ENCODE peak calls at places on chromosomes 1 and 21, in four cellular contexts. M, K, G and J are unnamed samples.

GRCh38 chr1:150807674-150808073 is 386 bp downstream of the CTSK start:
- DNase-seq in G (no peak), K (no peak), M (no peak), J (no peak)

GRCh38 chr1:51648180-51649109 is 31.6 kb downstream of the OSBPL9 start:
- DNase-seq in G (peak; percentile 79), M (peak; percentile 57), K (peak; percentile 65), J (no peak)

GRCh38 chr1:116182019-116182714 is 71.0 kb downstream of the MAB21L3 start:
- DNase-seq in G (no peak), K (no peak), M (no peak), J (no peak)

GRCh38 chr1:63920154-63921117 is 146.6 kb downstream of the ROR1 start:
- DNase-seq in K (peak; percentile 86), G (no peak), M (no peak), J (no peak)

GRCh38 chr21:35027558-35028450 is 21.3 kb downstream of the RUNX1 start:
- DNase-seq in M (no peak), K (no peak), G (no peak), J (no peak)

GRCh38 chr1:179151908-179152682 is 70.2 kb downstream of the TOR3A start:
- DNase-seq in M (no peak), K (no peak), G (no peak), J (no peak)

GRCh38 chr1:243713470-243714186 is 136.4 kb downstream of the AKT3 start:
- DNase-seq in G (no peak), M (peak; percentile 49), K (no peak), J (no peak)

GRCh38 chr21:37873655-37874054 is 42.6 kb downstream of the KCNJ6 start:
- DNase-seq in K (peak; percentile 8), M (no peak), G (peak; percentile 39), J (no peak)

GRCh38 chr1:31201871-31202270 is 37.8 kb downstream of the NKAIN1 start:
- DNase-seq in G (no peak), K (no peak), M (no peak), J (no peak)

GRCh38 chr21:31198575-31198974 is 145.5 kb downstream of the TIAM1 start:
- DNase-seq in M (no peak), G (no peak), K (peak; percentile 85), J (no peak)

GRCh38 chr1:57424231-57425027 is 569 bp upstream of the DAB1 start:
- DNase-seq in G (peak; percentile 95), M (no peak), K (no peak), J (no peak)

GRCh38 chr1:161073474-161074121 is 3.9 kb upstream of the ARHGAP30 start:
- DNase-seq in K (no peak), G (no peak), M (no peak), J (no peak)

GRCh38 chr1:79128726-79129125 is 122.2 kb upstream of the ADGRL4 start:
- DNase-seq in G (no peak), K (peak; percentile 83), M (no peak), J (no peak)

GRCh38 chr1:218658294-218658693 is 313.2 kb downstream of the TGFB2 start:
- DNase-seq in K (peak; percentile 59), M (no peak), G (no peak), J (no peak)

GRCh38 chr1:203276916-203277535 is 28.3 kb upstream of the BTG2 start:
- DNase-seq in M (peak; percentile 61), G (peak; percentile 44), K (no peak), J (no peak)

GRCh38 chr1:235075121-235075954 is 53.3 kb downstream of the TOMM20 start:
- DNase-seq in M (peak; percentile 82), K (peak; percentile 91), G (no peak), J (peak; percentile 80)

GRCh38 chr1:6103111-6103853 is 57.6 kb downstream of the KCNAB2 start:
- DNase-seq in M (no peak), K (no peak), G (no peak), J (no peak)

GRCh38 chr1:34906225-34906624 is 23.2 kb downstream of the DLGAP3 start:
- DNase-seq in K (no peak), M (no peak), G (no peak), J (no peak)

GRCh38 chr1:183363967-183364366 is 54.2 kb downstream of the NMNAT2 start:
- DNase-seq in M (no peak), K (no peak), G (no peak), J (no peak)

GRCh38 chr1:172960019-172960418 is 90.7 kb downstream of the TNFSF18 start:
- DNase-seq in G (no peak), K (no peak), M (no peak), J (no peak)

GRCh38 chr21:39961251-39961650 is 94.0 kb downstream of the PCP4 start:
- DNase-seq in M (no peak), G (no peak), K (no peak), J (no peak)

GRCh38 chr1:91736146-91736998 is 149.6 kb downstream of the TGFBR3 start:
- DNase-seq in M (no peak), G (no peak), K (no peak), J (no peak)

GRCh38 chr1:234208351-234208750 is 164.9 kb upstream of the COA6 start:
- DNase-seq in M (no peak), K (no peak), G (no peak), J (no peak)

GRCh38 chr1:61241411-61241838 is 159.1 kb downstream of the NFIA start:
- DNase-seq in G (no peak), M (peak; percentile 40), K (peak; percentile 37), J (no peak)

GRCh38 chr1:37338658-37339057 is 135.7 kb upstream of the ZC3H12A start:
- DNase-seq in K (no peak), M (no peak), G (no peak), J (no peak)

DNA sequence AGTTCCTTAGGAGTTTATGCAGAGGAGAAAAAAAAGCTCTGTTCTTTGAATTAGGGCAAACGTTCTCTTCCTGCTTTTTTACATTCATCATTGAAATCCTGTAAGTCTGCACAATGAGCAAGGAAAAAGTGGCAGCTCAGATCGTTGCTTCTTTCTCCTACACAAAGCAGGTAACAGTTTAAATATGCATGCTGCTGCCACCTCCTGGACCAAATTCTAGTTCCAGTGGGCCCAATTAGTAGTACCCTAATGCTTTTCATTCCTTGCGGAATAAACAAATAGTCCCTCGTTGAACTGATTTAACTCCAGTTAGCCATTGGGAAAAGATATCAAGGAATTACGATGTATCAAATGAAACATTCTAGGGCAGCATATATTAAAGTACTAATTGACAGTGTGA is 20.1 kb downstream of the YTHDF2 start:
- DNase-seq in M (no peak), K (peak; percentile 15), G (no peak), J (no peak)
- TF ChIP-seq CTCF in M (no peak), K (peak; percentile 56), G (peak; percentile 67), J (no peak)

DNA sequence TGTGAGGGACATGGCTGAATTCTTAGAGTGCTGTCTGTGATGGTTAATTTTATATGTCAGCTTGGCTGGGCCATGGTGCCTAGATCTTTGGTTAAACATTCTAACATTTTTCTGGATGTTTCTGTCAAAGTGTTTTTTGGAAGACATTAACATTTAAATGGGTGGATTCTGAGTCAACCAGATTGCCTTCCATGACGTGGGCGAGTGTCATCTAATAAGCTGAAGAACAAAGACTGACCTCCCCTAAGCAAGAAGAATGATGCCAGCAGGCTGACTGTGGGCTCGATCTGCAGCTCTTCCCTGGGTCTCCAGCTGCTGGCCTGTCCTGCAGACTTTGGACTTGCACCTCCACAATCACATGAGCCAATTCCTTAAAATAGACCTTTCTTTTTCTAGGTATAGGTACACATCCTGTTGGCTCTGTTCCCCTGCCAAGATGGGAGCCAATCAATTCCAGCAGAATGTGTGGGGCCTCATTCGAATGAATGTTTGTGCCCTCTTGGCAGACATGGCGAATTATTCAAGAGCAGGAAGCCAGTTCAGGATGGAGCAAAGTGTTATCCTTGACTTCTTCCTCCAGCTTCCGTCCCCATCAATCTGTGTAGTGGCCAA is 21.2 kb upstream of the CPT2 start:
- DNase-seq in M (no peak), G (no peak), K (no peak), J (no peak)
- H3K4me1 ChIP-seq in M (no peaks in the 10 kb centered on the region), G (peaks cover 9% of the 10 kb centered on the region), K (peaks cover 33% of the 10 kb centered on the region), J (peaks cover 14% of the 10 kb centered on the region)

GRCh38 chr1:157994081-157994581 is 686 bp downstream of the KIRREL1 start:
- DNase-seq in M (peak; percentile 60), K (no peak), G (peak; percentile 69), J (no peak)
- TF ChIP-seq CTCF in M (no peak), K (no peak), G (peak; percentile 51), J (peak; percentile 31)

DNA sequence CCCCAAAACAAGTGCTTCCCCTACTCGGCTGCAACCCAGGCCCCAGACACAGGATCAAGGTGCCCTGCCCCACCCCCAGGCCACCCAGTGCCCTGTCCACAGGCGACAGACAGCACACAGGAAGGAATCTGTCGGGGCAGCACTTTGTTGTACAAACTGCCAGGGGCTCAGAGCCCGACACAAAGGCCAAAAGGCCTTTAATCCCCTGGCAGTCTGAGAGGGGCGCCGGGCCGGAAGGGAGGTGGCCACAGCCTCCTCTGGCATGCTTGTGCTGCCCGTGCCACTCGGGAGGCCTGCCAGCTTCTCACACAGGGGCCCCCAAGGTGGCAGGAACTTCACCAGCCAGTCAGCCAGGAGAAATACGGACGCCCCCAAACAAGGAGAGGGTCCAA is 35.1 kb downstream of the HSPG2 start:
- DNase-seq in K (no peak), G (no peak), M (no peak), J (no peak)
- H3K4me1 ChIP-seq in K (no peaks in the 10 kb centered on the region), G (peaks cover 2% of the 10 kb centered on the region), M (peaks cover 24% of the 10 kb centered on the region), J (peaks cover 99% of the 10 kb centered on the region)

DNA sequence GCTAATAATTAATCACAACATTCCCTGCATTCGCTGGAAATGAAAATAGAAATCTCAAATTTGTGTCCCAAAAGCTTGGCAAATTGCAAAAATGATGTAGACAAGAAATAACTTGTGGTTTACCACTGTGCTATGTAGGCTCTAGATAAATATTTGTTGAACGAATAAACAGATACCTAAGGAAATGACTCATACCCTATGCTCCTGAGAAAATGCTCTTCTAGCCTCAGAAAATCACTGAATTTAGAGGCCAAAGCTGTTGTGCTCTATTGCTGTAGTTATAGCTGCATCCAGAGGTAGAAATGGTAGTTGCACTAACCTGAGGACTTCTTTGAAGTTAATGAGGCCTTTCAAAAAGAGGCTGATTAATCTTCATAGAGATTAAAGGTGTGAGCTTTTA is 142.0 kb upstream of the ZNHIT6 start:
- DNase-seq in G (no peak), M (no peak), K (peak; percentile 96), J (no peak)
- TF ChIP-seq CTCF in G (no peak), M (no peak), K (peak; percentile 77), J (no peak)

GRCh38 chr1:205438213-205439158 is 16.6 kb upstream of the LEMD1 start:
- DNase-seq in G (peak; percentile 69), M (peak; percentile 84), K (peak; percentile 61), J (peak; percentile 17)
- H3K4me1 ChIP-seq in G (peaks cover 17% of the 10 kb centered on the region), M (peaks cover 4% of the 10 kb centered on the region), K (peaks cover 25% of the 10 kb centered on the region), J (peaks cover 15% of the 10 kb centered on the region)

GRCh38 chr1:158999301-159000069 is 10.2 kb upstream of the IFI16 start:
- DNase-seq in G (peak; percentile 94), M (peak; percentile 96), K (peak; percentile 27), J (no peak)
- TF ChIP-seq CTCF in G (no peak), M (no peak), K (no peak), J (no peak)

GRCh38 chr1:202156590-202156989 is 3.8 kb downstream of the PTPN7 start:
- DNase-seq in M (no peak), K (no peak), G (peak; percentile 63), J (no peak)
- H3K4me1 ChIP-seq in M (no peaks in the 10 kb centered on the region), K (no peaks in the 10 kb centered on the region), G (no peaks in the 10 kb centered on the region), J (peaks cover 7% of the 10 kb centered on the region)